ENCODE peak calls at places on chromosomes 13 and 19, in five cellular contexts. K is stomach, V is tibial nerve, O is A549, Q is ovary. A is an unnamed sample.
A peak's percentile ranks its signal among the peaks of the same experiment; 100 is the strongest.

GRCh38 chr13:23811366-23812027 is 77.7 kb downstream of the MIPEP start:
- DNase-seq in V (no peak), O (no peak), Q (no peak), K (no peak), A (no peak)

GRCh38 chr19:23346696-23347095 is 48.6 kb downstream of the ZNF91 start:
- DNase-seq in O (no peak), V (no peak), K (no peak), Q (no peak), A (no peak)

GRCh38 chr13:49185264-49185663 is 34.9 kb upstream of the MLNR start:
- DNase-seq in K (no peak), O (peak; percentile 4), V (no peak), Q (no peak), A (no peak)

GRCh38 chr19:12111176-12111575 is 29.0 kb downstream of the ZNF20 start:
- DNase-seq in V (no peak), O (no peak), Q (no peak), K (no peak), A (no peak)

GRCh38 chr13:52353116-52353718 is 52.8 kb downstream of the THSD1 start:
- DNase-seq in O (no peak), Q (no peak), V (no peak), K (no peak), A (no peak)

GRCh38 chr13:30743319-30744055 is 8.1 kb downstream of the ALOX5AP start:
- DNase-seq in V (peak; percentile 63), Q (peak; percentile 47), K (peak; percentile 29), O (peak; percentile 89), A (no peak)

GRCh38 chr13:98300956-98301641 is 124.0 kb upstream of the RNF113B start:
- DNase-seq in O (no peak), V (no peak), K (peak; percentile 69), Q (no peak), A (no peak)

GRCh38 chr19:58551577-58552471 is 3.1 kb downstream of the CHMP2A start:
- DNase-seq in K (no peak), Q (no peak), V (no peak), O (no peak), A (no peak)

GRCh38 chr13:79806821-79807220 is 325.9 kb downstream of the NDFIP2 start:
- DNase-seq in Q (no peak), K (no peak), V (no peak), O (no peak), A (no peak)

GRCh38 chr19:10701955-10702307 is 692 bp downstream of the QTRT1 start:
- DNase-seq in O (no peak), K (no peak), V (no peak), Q (no peak), A (no peak)

GRCh38 chr19:58059681-58060080 is 599 bp downstream of the ZNF135 start:
- DNase-seq in K (no peak), V (no peak), Q (no peak), O (no peak), A (no peak)

GRCh38 chr13:51764184-51765141 is 39.5 kb downstream of the DHRS12 start:
- DNase-seq in V (peak; percentile 81), O (peak; percentile 42), Q (no peak), K (peak; percentile 56), A (peak; percentile 91)

GRCh38 chr19:7970716-7971448 is 27.4 kb upstream of the TIMM44 start:
- DNase-seq in O (peak; percentile 37), V (peak; percentile 23), Q (no peak), K (peak; percentile 30), A (no peak)

GRCh38 chr13:19961484-19961883 is 3.0 kb downstream of the ZMYM2 start:
- DNase-seq in Q (no peak), V (no peak), O (no peak), K (no peak), A (no peak)

GRCh38 chr13:75353786-75354193 is 128.2 kb downstream of the TBC1D4 start:
- DNase-seq in K (no peak), O (no peak), Q (no peak), V (no peak), A (no peak)

GRCh38 chr13:37109080-37109678 is 3.7 kb upstream of the CSNK1A1L start:
- DNase-seq in O (peak; percentile 1), Q (no peak), V (peak; percentile 58), K (no peak), A (no peak)

GRCh38 chr13:87671824-87672603 is 843 bp downstream of the SLITRK5 start:
- DNase-seq in K (no peak), O (no peak), Q (no peak), V (no peak), A (peak; percentile 87)

GRCh38 chr13:110971486-110971885 is 56.6 kb upstream of the ANKRD10 start:
- DNase-seq in K (peak; percentile 40), V (no peak), Q (no peak), O (no peak), A (no peak)

GRCh38 chr13:99228737-99229691 is 28.4 kb downstream of the UBAC2 start:
- DNase-seq in O (no peak), K (no peak), V (no peak), Q (no peak), A (no peak)

GRCh38 chr13:43545317-43545874 is 241.4 kb downstream of the ENOX1 start:
- DNase-seq in V (peak; percentile 28), K (no peak), O (no peak), Q (peak; percentile 51), A (no peak)

GRCh38 chr13:21934309-21934708 is 263.4 kb downstream of the FGF9 start:
- DNase-seq in V (no peak), O (no peak), K (no peak), Q (no peak), A (no peak)

GRCh38 chr19:54207908-54208783 is 7.5 kb downstream of the RPS9 start:
- DNase-seq in Q (peak; percentile 89), K (peak; percentile 71), V (peak; percentile 75), O (peak; percentile 59), A (peak; percentile 92)

GRCh38 chr13:112760440-112760839 is 70.6 kb downstream of the ATP11A start:
- DNase-seq in O (no peak), V (no peak), K (no peak), Q (no peak), A (no peak)

GRCh38 chr19:4103073-4103418 is 20.9 kb downstream of the MAP2K2 start:
- DNase-seq in Q (no peak), K (no peak), O (no peak), V (no peak), A (no peak)

GRCh38 chr19:52557231-52557995 is 12.7 kb upstream of the ZNF701 start:
- DNase-seq in K (no peak), Q (no peak), V (no peak), O (no peak), A (no peak)
- TF ChIP-seq EP300 in K (no peak), Q (no peak), V (no peak), O (no peak), A (no peak)

DNA sequence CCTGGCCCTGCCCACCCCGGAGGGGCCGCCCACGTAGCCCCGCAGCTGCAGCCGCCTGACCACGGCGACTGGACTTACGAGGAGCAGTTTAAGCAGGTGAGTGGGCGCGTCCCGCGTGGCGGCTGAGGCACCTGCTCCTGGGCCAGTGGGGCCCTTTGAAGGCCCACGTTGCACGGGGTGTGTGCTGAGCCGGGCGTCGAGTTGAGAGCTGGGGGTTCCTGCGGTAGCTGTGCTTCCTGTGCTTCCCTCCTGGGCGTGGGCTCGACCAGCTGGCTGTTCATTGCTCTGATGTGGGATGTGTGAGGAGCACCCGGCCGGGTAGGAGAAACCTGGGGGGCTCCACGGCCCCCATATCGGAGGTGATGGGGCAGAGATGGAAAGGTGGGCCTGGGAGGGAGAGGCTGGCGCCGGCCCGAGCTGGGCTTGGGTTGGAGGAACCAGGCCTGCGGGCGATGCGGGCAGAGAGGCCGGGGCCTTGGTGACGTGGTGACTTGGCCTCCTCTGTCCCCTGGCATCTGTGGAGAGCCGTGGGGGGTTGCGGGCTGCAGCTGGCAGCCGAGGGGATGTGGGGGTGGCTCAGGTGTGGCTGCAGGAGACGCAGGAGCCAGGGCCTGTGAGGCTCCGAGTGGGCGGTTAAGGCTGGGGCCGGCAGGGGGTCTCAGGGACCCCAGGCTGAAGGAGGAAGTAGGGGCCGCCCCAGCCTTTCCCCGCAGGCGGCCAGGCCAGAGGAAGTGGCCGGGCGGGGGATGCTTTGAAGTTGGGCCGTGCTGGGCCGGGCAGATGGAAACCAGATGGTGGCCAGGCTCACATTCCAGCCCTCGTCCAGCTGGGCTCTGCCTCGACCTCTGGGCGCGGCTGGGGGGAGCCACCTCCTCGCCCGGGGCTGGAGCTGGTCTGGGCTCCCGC is 7.1 kb downstream of the ARID3A start:
- DNase-seq in O (peak; percentile 37), K (peak; percentile 71), Q (peak; percentile 89), V (peak; percentile 64), A (no peak)
- H3K4me3 ChIP-seq in O (no peak overlapping the region), K (no peak overlapping the region), Q (no peak overlapping the region), V (no peak overlapping the region), A (peak overlapping the region; percentile 29)

GRCh38 chr13:77329133-77330008 is 2.5 kb upstream of the MYCBP2 start:
- DNase-seq in V (peak; percentile 88), Q (peak; percentile 64), K (peak; percentile 83), O (peak; percentile 92), A (no peak)

GRCh38 chr13:77328819-77329132 is 1.9 kb upstream of the MYCBP2 start:
- DNase-seq in O (no peak), Q (no peak), V (no peak), K (no peak), A (no peak)

GRCh38 chr13:77330009-77330471 is 3.1 kb upstream of the MYCBP2 start:
- DNase-seq in V (no peak), Q (no peak), O (no peak), K (no peak), A (no peak)

GRCh38 chr13:77325371-77325941 is 1.4 kb downstream of the MYCBP2 start:
- DNase-seq in K (no peak), O (no peak), V (no peak), Q (no peak), A (no peak)

DNA sequence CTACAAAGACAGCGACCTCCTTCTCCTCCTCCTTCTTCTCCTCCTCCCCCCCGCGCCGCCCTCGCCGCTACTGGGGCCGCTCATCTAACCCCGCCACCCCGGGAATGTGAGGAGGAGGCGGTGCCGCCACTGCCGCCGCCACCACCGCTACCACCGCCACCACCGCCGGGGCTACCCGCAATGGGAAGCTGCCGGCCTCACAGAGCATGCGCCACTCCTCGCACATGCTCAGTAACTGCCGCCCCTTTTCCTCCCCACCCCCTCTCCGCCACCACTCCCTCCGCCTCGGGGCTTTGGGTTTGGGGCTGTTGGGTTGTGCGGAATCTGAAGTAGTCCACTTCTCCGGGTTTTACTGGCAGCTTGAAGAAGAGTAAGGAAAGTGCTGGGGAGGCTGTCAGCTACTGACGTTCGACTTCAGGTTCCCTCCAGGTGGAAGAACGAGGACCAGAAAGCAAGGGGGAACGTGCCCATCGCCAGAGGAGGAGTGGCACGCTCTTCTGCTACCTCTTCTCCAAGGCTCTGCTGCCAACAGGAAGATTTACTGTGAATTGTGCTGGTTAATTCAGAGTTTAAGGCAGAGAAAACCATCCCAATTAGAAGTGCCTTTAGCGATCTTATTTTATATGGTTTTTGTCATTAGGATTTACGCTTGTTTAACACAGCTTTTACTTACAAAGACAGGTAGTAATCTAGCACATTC is at the start of gene MYCBP2:
- DNase-seq in Q (peak; percentile 97), V (peak; percentile 97), K (peak; percentile 96), O (peak; percentile 95), A (peak; percentile 98)
- TF ChIP-seq EP300 in Q (no peak), V (peak; percentile 82), K (no peak), O (no peak), A (no peak)

DNA sequence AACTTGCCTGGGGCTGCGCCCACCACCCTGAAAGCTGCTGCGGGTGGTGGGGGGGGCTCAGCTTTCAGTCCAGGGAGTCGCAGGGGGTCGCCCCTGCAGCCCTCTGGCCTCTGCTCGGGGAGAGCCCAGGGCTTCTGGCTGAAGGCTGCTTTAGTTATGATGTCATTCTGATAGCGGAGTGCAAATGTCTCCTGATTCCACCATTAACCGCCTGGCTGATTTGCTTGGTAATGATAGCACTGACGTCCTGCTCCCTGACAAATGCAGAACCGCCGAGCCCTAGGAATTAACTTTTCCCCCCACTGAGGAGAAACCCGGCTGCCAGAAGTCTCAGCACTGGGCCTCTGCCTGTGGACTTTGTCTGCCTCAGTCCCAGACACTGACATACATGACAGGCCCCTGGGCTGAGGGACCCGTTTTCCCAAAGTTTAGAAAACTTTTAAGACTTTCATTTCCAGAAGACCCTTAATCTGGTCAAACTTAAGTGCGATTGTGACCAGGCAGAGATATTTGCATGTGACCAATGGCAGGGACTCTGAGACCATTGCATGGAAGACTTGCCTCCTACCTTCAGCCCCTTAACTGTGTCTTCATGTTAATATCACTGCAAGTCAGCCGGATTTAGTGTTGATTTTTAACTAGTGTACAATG is 142.5 kb upstream of the ZNF536 start:
- DNase-seq in V (no peak), K (no peak), O (no peak), Q (no peak), A (no peak)
- H3K4me3 ChIP-seq in V (peak overlapping the region; percentile 54), K (peak overlapping the region; percentile 59), O (no peak overlapping the region), Q (no peak overlapping the region), A (peak overlapping the region; percentile 76)